ENCODE peak calls at places on chromosome 7, in ten cellular contexts. B is neural crest cell, A is RWPE1, N is esophagus squamous epithelium, U is upper lobe of right lung, G is endothelial cell, M is cardiac fibroblast, O is cardiac muscle cell, C is heart right ventricle, I is coronary artery. Q is an unnamed sample.

GRCh38 chr7:90931996-90932912 is 332.0 kb upstream of the FZD1 start:
- DNase-seq in I (no peak), U (no peak), O (peak; percentile 17), B (no peak), G (no peak), C (no peak), M (peak; percentile 24), A (no peak), N (no peak), Q (no peak)

GRCh38 chr7:31106303-31107105 is 54.4 kb downstream of the ADCYAP1R1 start:
- DNase-seq in M (no peak), G (no peak), I (peak; percentile 62), C (no peak), U (no peak), N (no peak), B (no peak), O (no peak), A (no peak), Q (peak; percentile 75)

GRCh38 chr7:151113344-151114150 is 27.3 kb downstream of the AGAP3 start:
- DNase-seq in N (no peak), U (no peak), M (peak; percentile 48), O (peak; percentile 74), A (peak; percentile 69), I (no peak), G (no peak), C (no peak), B (no peak), Q (no peak)

GRCh38 chr7:138900040-138900828 is 81.0 kb downstream of the KIAA1549 start:
- DNase-seq in C (no peak), N (no peak), G (no peak), O (peak; percentile 37), A (no peak), B (no peak), U (no peak), M (no peak), I (peak; percentile 7), Q (no peak)

GRCh38 chr7:106166651-106167342 is 54.7 kb upstream of the SYPL1 start:
- DNase-seq in M (peak; percentile 93), U (no peak), N (no peak), O (peak; percentile 90), C (peak; percentile 75), I (no peak), A (peak; percentile 70), B (peak; percentile 52), G (peak; percentile 62), Q (no peak)

GRCh38 chr7:77395543-77395942 is 20.6 kb downstream of the GSAP start:
- DNase-seq in N (no peak), M (no peak), G (no peak), A (no peak), I (no peak), U (no peak), C (no peak), B (no peak), O (no peak), Q (no peak)

GRCh38 chr7:149856-150636 is 42.3 kb upstream of the FAM20C start:
- DNase-seq in C (peak; percentile 48), G (peak; percentile 24), M (no peak), I (no peak), B (peak; percentile 12), A (no peak), O (no peak), U (peak; percentile 91), N (no peak), Q (no peak)

GRCh38 chr7:157080111-157080730 is 58.5 kb upstream of the UBE3C start:
- DNase-seq in A (no peak), G (no peak), N (no peak), O (no peak), U (no peak), M (peak; percentile 3), B (no peak), C (no peak), I (no peak), Q (no peak)

GRCh38 chr7:99173787-99174186 is 29.9 kb upstream of the SMURF1 start:
- DNase-seq in G (no peak), A (no peak), B (no peak), U (no peak), M (no peak), O (no peak), I (no peak), N (no peak), C (no peak), Q (no peak)

GRCh38 chr7:50268990-50269389 is 35.5 kb upstream of the IKZF1 start:
- DNase-seq in A (no peak), G (no peak), M (no peak), U (no peak), C (no peak), O (no peak), N (no peak), B (no peak), I (no peak), Q (no peak)

GRCh38 chr7:16636533-16637173 is 8.9 kb downstream of the ANKMY2 start:
- DNase-seq in O (no peak), A (no peak), N (no peak), C (no peak), U (no peak), G (no peak), I (no peak), B (no peak), M (no peak), Q (no peak)

GRCh38 chr7:137296551-137296950 is 47.0 kb downstream of the PTN start:
- DNase-seq in M (no peak), I (no peak), B (no peak), O (no peak), N (no peak), U (no peak), G (no peak), A (no peak), C (no peak), Q (no peak)

GRCh38 chr7:27116962-27117686 is 13.4 kb downstream of the HOXA4 start:
- DNase-seq in U (no peak), C (no peak), I (peak; percentile 59), N (no peak), G (no peak), M (no peak), B (no peak), O (no peak), A (no peak), Q (no peak)

GRCh38 chr7:69403169-69403568 is 195.1 kb upstream of the AUTS2 start:
- DNase-seq in C (no peak), A (no peak), M (no peak), U (no peak), I (no peak), O (peak; percentile 19), B (no peak), N (no peak), G (peak; percentile 18), Q (no peak)

GRCh38 chr7:92904292-92905131 is 68.1 kb upstream of the CDK6 start:
- DNase-seq in C (no peak), M (peak; percentile 98), A (peak; percentile 95), U (no peak), I (no peak), O (peak; percentile 84), G (no peak), B (no peak), N (no peak), Q (no peak)

DNA sequence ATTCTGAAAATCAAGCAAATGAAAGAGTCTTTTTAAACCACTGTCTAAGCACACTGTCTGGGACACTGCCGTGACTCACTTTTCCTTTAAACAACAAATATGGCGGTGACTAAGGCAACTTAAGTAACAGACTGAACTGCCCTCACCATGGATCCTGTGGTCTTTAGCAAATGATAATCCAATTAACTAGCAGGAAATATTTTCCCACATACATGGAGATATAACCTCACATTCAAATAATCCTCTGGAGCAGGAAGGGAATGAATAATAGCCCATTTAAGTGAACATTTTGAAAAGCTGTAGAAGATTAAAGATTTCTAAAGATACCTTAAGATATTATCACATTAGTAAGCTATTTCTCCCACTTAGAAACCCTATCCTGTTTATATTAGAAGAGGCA is 40.3 kb upstream of the LRRC17 start:
- DNase-seq in O (peak; percentile 88), B (no peak), G (no peak), N (no peak), U (no peak), I (no peak), M (peak; percentile 99), C (no peak), A (peak; percentile 46), Q (no peak)
- TF ChIP-seq CTCF in O (no peak), B (no peak), G (no peak), N (no peak), U (no peak), I (no peak), M (no peak), C (no peak), A (no peak), Q (no peak)

DNA sequence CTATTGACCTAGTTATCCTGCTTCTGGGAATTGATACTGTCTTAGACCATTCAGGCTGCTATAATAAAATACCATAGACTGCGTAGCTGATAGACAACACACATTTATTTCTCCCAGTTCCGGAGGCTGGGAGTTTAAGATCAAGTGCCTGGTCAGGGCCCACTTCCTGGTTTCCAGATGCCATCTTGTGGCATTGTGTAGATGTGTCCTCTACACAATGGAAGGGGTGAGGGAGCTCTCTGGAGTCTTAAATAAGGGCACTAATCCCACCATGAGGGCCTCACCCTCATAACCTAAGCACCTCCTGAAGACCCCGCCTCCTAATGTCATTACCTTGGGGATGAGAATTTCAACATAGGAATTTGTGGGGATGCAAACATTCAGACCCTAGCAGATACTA is 62.4 kb downstream of the SLC35B4 start:
- DNase-seq in O (peak; percentile 4), I (no peak), G (no peak), A (no peak), C (no peak), B (no peak), U (no peak), M (peak; percentile 22), N (no peak), Q (no peak)
- TF ChIP-seq CTCF in O (no peak), I (no peak), G (no peak), A (no peak), C (peak; percentile 20), B (no peak), U (peak; percentile 26), M (peak; percentile 7), N (no peak), Q (no peak)

GRCh38 chr7:158325530-158326381 is 261.9 kb downstream of the PTPRN2 start:
- DNase-seq in U (no peak), M (no peak), O (no peak), B (peak; percentile 87), I (peak; percentile 47), N (no peak), C (no peak), A (peak; percentile 26), G (no peak), Q (peak; percentile 80)
- TF ChIP-seq CTCF in U (peak; percentile 23), M (no peak), O (no peak), B (peak; percentile 79), I (no peak), N (no peak), C (peak; percentile 36), A (no peak), G (no peak), Q (no peak)

DNA sequence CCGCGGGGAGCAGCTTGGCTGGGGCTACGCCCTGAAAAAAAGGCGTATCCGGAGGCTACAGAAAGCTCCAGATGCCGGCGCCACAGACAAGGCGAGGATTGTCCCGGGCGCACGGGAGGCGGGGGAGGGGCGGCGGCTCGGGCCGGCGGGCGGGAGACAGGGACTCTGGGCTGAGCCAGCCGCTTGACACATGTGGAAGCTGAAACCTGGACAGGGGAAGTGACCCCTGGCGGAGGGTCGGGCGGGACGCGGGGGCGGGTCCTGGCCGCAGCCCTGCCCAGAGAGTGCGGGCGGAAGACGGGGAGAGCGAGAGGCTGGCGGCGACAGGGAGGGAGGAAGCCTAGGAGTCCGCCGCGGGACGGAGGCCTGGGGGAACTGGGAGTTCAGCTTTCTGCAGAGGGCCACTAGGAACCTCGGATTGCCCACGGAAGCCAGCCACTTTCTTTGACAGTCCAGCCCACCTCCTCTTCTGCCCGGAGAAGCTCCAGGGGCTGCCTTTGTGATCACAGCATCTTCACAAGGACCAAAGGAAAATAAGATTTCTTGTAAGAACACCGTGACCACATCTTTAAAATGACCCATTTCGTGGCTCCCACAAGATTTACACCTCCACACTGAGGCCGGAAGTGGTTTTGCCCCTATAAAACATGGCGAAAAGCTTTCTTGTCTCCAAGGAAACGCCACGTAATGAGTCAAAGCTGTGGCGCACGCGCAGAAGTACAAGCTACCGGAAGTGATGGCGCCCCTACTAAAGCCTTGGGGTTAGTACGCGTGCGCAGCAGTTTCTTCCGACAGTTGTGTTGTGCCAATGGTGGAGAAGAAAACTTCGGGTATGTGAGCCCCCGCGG is at the start of the genes PLOD3 and ZNHIT1:
- DNase-seq in G (peak; percentile 91), O (peak; percentile 98), U (peak; percentile 96), N (peak; percentile 88), I (peak; percentile 96), M (peak; percentile 99), C (peak; percentile 98), B (peak; percentile 93), A (peak; percentile 98), Q (peak; percentile 97)
- TF ChIP-seq CTCF in G (peak; percentile 25), O (no peak), U (peak; percentile 16), N (no peak), I (no peak), M (no peak), C (peak; percentile 42), B (peak; percentile 45), A (no peak), Q (no peak)